ENCODE peak calls at places on chromosome 18, in six cellular contexts. One of them, this sample, is unnamed.

GRCh38 chr18:2312440-2312839 is 258.9 kb downstream of the METTL4 start:
- DNase-seq in endodermal cell: no peak
- DNase-seq in choroid plexus epithelial cell: no peak
- DNase-seq in GM13977: no peak
- DNase-seq in endothelial cell: no peak
- DNase-seq in brain microvascular endothelial cell: no peak
- DNase-seq in this sample: no peak

GRCh38 chr18:59323931-59324622 is 5.6 kb upstream of the CPLX4 start:
- DNase-seq in brain microvascular endothelial cell: peak
- DNase-seq in GM13977: no peak
- DNase-seq in endodermal cell: no peak
- DNase-seq in endothelial cell: no peak
- DNase-seq in choroid plexus epithelial cell: no peak
- DNase-seq in this sample: no peak

GRCh38 chr18:23269931-23270330 is 134.6 kb downstream of the CABLES1 start:
- DNase-seq in endothelial cell: no peak
- DNase-seq in choroid plexus epithelial cell: no peak
- DNase-seq in GM13977: no peak
- DNase-seq in brain microvascular endothelial cell: no peak
- DNase-seq in endodermal cell: no peak
- DNase-seq in this sample: no peak

GRCh38 chr18:5627756-5628511 is 84.1 kb upstream of the EPB41L3 start:
- DNase-seq in choroid plexus epithelial cell: no peak
- DNase-seq in endothelial cell: no peak
- DNase-seq in brain microvascular endothelial cell: no peak
- DNase-seq in GM13977: no peak
- DNase-seq in endodermal cell: peak
- DNase-seq in this sample: peak

GRCh38 chr18:5164903-5165302 is 32.2 kb downstream of the AKAIN1 start:
- DNase-seq in endothelial cell: no peak
- DNase-seq in endodermal cell: no peak
- DNase-seq in brain microvascular endothelial cell: no peak
- DNase-seq in choroid plexus epithelial cell: no peak
- DNase-seq in GM13977: no peak
- DNase-seq in this sample: no peak

GRCh38 chr18:79574938-79575525 is 104.6 kb upstream of the CTDP1 start:
- DNase-seq in brain microvascular endothelial cell: no peak
- DNase-seq in endothelial cell: no peak
- DNase-seq in endodermal cell: peak
- DNase-seq in GM13977: no peak
- DNase-seq in choroid plexus epithelial cell: no peak
- DNase-seq in this sample: peak

GRCh38 chr18:12027046-12027445 is 45.7 kb downstream of the IMPA2 start:
- DNase-seq in endothelial cell: no peak
- DNase-seq in GM13977: no peak
- DNase-seq in endodermal cell: no peak
- DNase-seq in brain microvascular endothelial cell: no peak
- DNase-seq in choroid plexus epithelial cell: no peak
- DNase-seq in this sample: no peak

GRCh38 chr18:9000736-9001135 is 101.8 kb upstream of the NDUFV2 start:
- DNase-seq in GM13977: no peak
- DNase-seq in choroid plexus epithelial cell: peak
- DNase-seq in endothelial cell: no peak
- DNase-seq in brain microvascular endothelial cell: no peak
- DNase-seq in endodermal cell: no peak
- DNase-seq in this sample: no peak

GRCh38 chr18:53906681-53907080 is 317.8 kb downstream of the MBD2 start:
- DNase-seq in choroid plexus epithelial cell: peak
- DNase-seq in brain microvascular endothelial cell: no peak
- DNase-seq in endothelial cell: no peak
- DNase-seq in GM13977: no peak
- DNase-seq in endodermal cell: no peak
- DNase-seq in this sample: no peak

GRCh38 chr18:55452123-55452611 is 135.8 kb downstream of the TCF4 start:
- DNase-seq in endothelial cell: no peak
- DNase-seq in choroid plexus epithelial cell: no peak
- DNase-seq in endodermal cell: no peak
- DNase-seq in GM13977: no peak
- DNase-seq in brain microvascular endothelial cell: no peak
- DNase-seq in this sample: no peak

GRCh38 chr18:72613589-72613988 is 69.4 kb upstream of the CBLN2 start:
- DNase-seq in endodermal cell: no peak
- DNase-seq in GM13977: no peak
- DNase-seq in choroid plexus epithelial cell: no peak
- DNase-seq in endothelial cell: no peak
- DNase-seq in brain microvascular endothelial cell: no peak
- DNase-seq in this sample: no peak

GRCh38 chr18:37385846-37386435 is 179.7 kb downstream of the CELF4 start:
- DNase-seq in endothelial cell: no peak
- DNase-seq in choroid plexus epithelial cell: peak
- DNase-seq in endodermal cell: no peak
- DNase-seq in brain microvascular endothelial cell: no peak
- DNase-seq in GM13977: peak
- DNase-seq in this sample: no peak

GRCh38 chr18:2547477-2548087 is 23.7 kb downstream of the METTL4 start:
- DNase-seq in endothelial cell: no peak
- DNase-seq in endodermal cell: no peak
- DNase-seq in brain microvascular endothelial cell: peak
- DNase-seq in GM13977: peak
- DNase-seq in choroid plexus epithelial cell: peak
- DNase-seq in this sample: no peak

GRCh38 chr18:6363216-6363615 is 51.5 kb downstream of the L3MBTL4 start:
- DNase-seq in choroid plexus epithelial cell: no peak
- DNase-seq in endodermal cell: no peak
- DNase-seq in endothelial cell: no peak
- DNase-seq in GM13977: peak
- DNase-seq in brain microvascular endothelial cell: no peak
- DNase-seq in this sample: peak

GRCh38 chr18:43847164-43848091 is 570.1 kb upstream of the SYT4 start:
- DNase-seq in brain microvascular endothelial cell: peak
- DNase-seq in endodermal cell: no peak
- DNase-seq in choroid plexus epithelial cell: peak
- DNase-seq in GM13977: no peak
- DNase-seq in endothelial cell: no peak
- DNase-seq in this sample: no peak

GRCh38 chr18:46809145-46809544 is 52.3 kb upstream of the ST8SIA5 start:
- DNase-seq in brain microvascular endothelial cell: no peak
- DNase-seq in endodermal cell: no peak
- DNase-seq in GM13977: no peak
- DNase-seq in choroid plexus epithelial cell: no peak
- DNase-seq in endothelial cell: no peak
- DNase-seq in this sample: no peak

DNA sequence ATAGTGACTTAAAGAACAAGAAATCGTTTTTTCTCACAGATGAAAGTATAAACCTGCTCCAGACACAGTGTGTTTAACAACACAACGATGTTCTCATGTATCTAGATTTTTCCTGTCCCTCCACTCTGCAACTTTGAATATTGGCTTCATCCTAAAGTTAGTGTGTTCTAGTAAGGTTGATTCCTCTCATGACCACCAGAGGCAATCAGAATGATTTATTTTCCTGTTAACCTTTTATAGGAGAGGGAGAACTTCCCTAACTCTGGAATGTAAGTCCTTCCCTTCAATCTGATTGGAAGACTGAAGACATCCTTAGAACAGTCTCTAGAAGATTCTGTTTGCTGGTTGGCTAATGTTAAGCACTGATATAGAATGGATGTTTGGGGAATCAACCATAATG is 41.0 kb upstream of the TAF4B start:
- DNase-seq in choroid plexus epithelial cell: peak
- DNase-seq in GM13977: no peak
- DNase-seq in endodermal cell: no peak
- DNase-seq in brain microvascular endothelial cell: no peak
- DNase-seq in endothelial cell: no peak
- DNase-seq in this sample: no peak
- TF ChIP-seq CTCF in choroid plexus epithelial cell: peak
- TF ChIP-seq CTCF in GM13977: no peak
- TF ChIP-seq CTCF in endodermal cell: peak
- TF ChIP-seq CTCF in brain microvascular endothelial cell: no peak
- TF ChIP-seq CTCF in endothelial cell: peak
- TF ChIP-seq CTCF in this sample: no peak

GRCh38 chr18:45282101-45282812 is 333.0 kb upstream of the SLC14A2 start:
- DNase-seq in endothelial cell: no peak
- DNase-seq in GM13977: peak
- DNase-seq in endodermal cell: no peak
- DNase-seq in brain microvascular endothelial cell: no peak
- DNase-seq in choroid plexus epithelial cell: no peak
- DNase-seq in this sample: no peak
- TF ChIP-seq CTCF in endothelial cell: no peak
- TF ChIP-seq CTCF in GM13977: no peak
- TF ChIP-seq CTCF in endodermal cell: peak
- TF ChIP-seq CTCF in brain microvascular endothelial cell: peak
- TF ChIP-seq CTCF in choroid plexus epithelial cell: peak
- TF ChIP-seq CTCF in this sample: no peak

DNA sequence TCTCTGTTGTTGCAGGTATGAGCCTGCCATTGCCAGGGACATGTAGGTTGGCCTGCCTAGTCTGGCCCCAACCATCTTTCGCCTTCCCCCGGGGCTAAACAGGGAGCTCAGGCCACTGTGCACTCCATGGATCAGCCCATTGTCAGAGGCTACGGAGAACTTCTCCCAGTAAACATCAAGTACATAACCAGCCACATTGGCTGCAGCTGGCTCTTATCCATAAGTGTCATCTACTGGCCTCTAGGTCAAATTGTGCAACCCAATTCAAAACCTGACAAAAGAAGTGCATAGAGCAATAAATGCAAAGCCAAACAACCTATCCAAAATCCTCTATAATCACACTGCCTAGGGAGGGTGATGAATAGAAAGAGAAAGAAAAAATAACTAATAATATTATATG is 418.1 kb upstream of the DCC start:
- DNase-seq in endothelial cell: no peak
- DNase-seq in GM13977: no peak
- DNase-seq in endodermal cell: no peak
- DNase-seq in brain microvascular endothelial cell: no peak
- DNase-seq in choroid plexus epithelial cell: no peak
- DNase-seq in this sample: no peak
- TF ChIP-seq CTCF in endothelial cell: no peak
- TF ChIP-seq CTCF in GM13977: no peak
- TF ChIP-seq CTCF in endodermal cell: no peak
- TF ChIP-seq CTCF in brain microvascular endothelial cell: no peak
- TF ChIP-seq CTCF in choroid plexus epithelial cell: no peak
- TF ChIP-seq CTCF in this sample: no peak

GRCh38 chr18:77607087-77607486 is 357.4 kb downstream of the GALR1 start:
- DNase-seq in GM13977: no peak
- DNase-seq in endothelial cell: no peak
- DNase-seq in choroid plexus epithelial cell: no peak
- DNase-seq in brain microvascular endothelial cell: no peak
- DNase-seq in endodermal cell: no peak
- DNase-seq in this sample: no peak

DNA sequence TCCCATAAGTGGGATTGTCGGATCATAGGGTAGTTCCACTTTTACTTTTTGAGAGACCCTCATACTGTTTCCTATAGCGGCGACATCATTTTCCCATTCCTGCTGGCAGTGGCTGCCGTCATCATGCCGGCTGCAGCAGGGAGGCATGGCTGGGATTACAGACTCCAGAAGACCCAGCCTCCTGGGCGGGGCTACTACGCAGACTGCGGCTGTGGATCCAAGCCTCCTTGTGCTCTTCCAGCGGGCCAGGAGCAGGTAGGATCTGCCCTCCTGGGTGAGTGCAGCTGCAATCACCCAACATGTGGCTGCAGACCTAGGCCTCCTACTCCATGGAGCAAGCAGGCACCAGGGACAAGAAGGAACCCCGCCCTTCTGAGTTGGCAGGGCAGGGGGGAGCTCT is 359.2 kb downstream of the GALR1 start:
- DNase-seq in endodermal cell: peak
- DNase-seq in endothelial cell: no peak
- DNase-seq in brain microvascular endothelial cell: no peak
- DNase-seq in choroid plexus epithelial cell: no peak
- DNase-seq in GM13977: no peak
- DNase-seq in this sample: no peak
- TF ChIP-seq CTCF in endodermal cell: no peak
- TF ChIP-seq CTCF in endothelial cell: no peak
- TF ChIP-seq CTCF in brain microvascular endothelial cell: no peak
- TF ChIP-seq CTCF in choroid plexus epithelial cell: no peak
- TF ChIP-seq CTCF in GM13977: no peak
- TF ChIP-seq CTCF in this sample: no peak

GRCh38 chr18:57135705-57136104 is 11.2 kb upstream of the BOD1L2 start:
- DNase-seq in endothelial cell: no peak
- DNase-seq in GM13977: no peak
- DNase-seq in choroid plexus epithelial cell: no peak
- DNase-seq in brain microvascular endothelial cell: no peak
- DNase-seq in endodermal cell: no peak
- DNase-seq in this sample: no peak
- TF ChIP-seq CTCF in endothelial cell: peak
- TF ChIP-seq CTCF in GM13977: no peak
- TF ChIP-seq CTCF in choroid plexus epithelial cell: no peak
- TF ChIP-seq CTCF in brain microvascular endothelial cell: peak
- TF ChIP-seq CTCF in endodermal cell: peak
- TF ChIP-seq CTCF in this sample: no peak

This sample was measured in activated CD8-positive, alpha-beta T cell treated with anti-CD3 and anti-CD28 coated beads for 36 hours.